ENCODE peak calls at places on chromosomes 3 and 15, in four cellular contexts. J is GM12865, T is left ventricle myocardium inferior, E is AG09309. M is an unnamed sample.

GRCh38 chr15:70510433-70510832 is 252.9 kb downstream of the UACA start:
- DNase-seq in J (no peak), T (no peak), E (no peak), M (no peak)

GRCh38 chr3:193782280-193782654 is 189.3 kb downstream of the OPA1 start:
- DNase-seq in J (no peak), T (no peak), E (no peak), M (no peak)

GRCh38 chr3:170226426-170226960 is 4.3 kb downstream of the PRKCI start:
- DNase-seq in J (no peak), T (no peak), E (no peak), M (no peak)

GRCh38 chr3:12569836-12570235 is 12.9 kb downstream of the MKRN2 start:
- DNase-seq in J (no peak), T (no peak), E (no peak), M (no peak)

GRCh38 chr15:56040081-56041035 is 46.9 kb upstream of the NEDD4 start:
- DNase-seq in J (no peak), T (peak; percentile 27), E (peak; percentile 72), M (no peak)

GRCh38 chr3:31170932-31171670 is 276.6 kb upstream of the GADL1 start:
- DNase-seq in J (no peak), T (no peak), E (peak; percentile 98), M (no peak)

GRCh38 chr3:97232635-97233034 is 418.2 kb downstream of the EPHA6 start:
- DNase-seq in J (no peak), T (no peak), E (no peak), M (no peak)

GRCh38 chr15:76337047-76337738 is 620 bp downstream of the ISL2 start:
- DNase-seq in J (peak; percentile 49), T (no peak), E (no peak), M (no peak)

GRCh38 chr3:124837730-124838186 is 49.4 kb downstream of the ITGB5 start:
- DNase-seq in J (no peak), T (peak; percentile 71), E (no peak), M (peak; percentile 30)

GRCh38 chr3:61872077-61872706 is 310.8 kb downstream of the PTPRG start:
- DNase-seq in J (no peak), T (no peak), E (no peak), M (no peak)

GRCh38 chr3:41819200-41819599 is 142.7 kb downstream of the ULK4 start:
- DNase-seq in J (no peak), T (no peak), E (no peak), M (no peak)

GRCh38 chr3:189276481-189277190 is 104.9 kb downstream of the TPRG1 start:
- DNase-seq in J (peak; percentile 32), T (peak; percentile 22), E (peak; percentile 79), M (no peak)

GRCh38 chr3:17573396-17573795 is 169.0 kb downstream of the TBC1D5 start:
- DNase-seq in J (peak; percentile 61), T (no peak), E (no peak), M (no peak)

GRCh38 chr15:29819979-29820801 is 2.1 kb downstream of the TJP1 start:
- DNase-seq in J (no peak), T (no peak), E (no peak), M (no peak)

GRCh38 chr3:143236226-143236964 is 116.8 kb downstream of the CHST2 start:
- DNase-seq in J (peak; percentile 15), T (no peak), E (no peak), M (no peak)

GRCh38 chr3:50503504-50503903 is at the start of gene CACNA2D2:
- DNase-seq in J (peak; percentile 17), T (peak; percentile 69), E (no peak), M (peak; percentile 62)

GRCh38 chr3:141305436-141305835 is 62.9 kb upstream of the ZBTB38 start:
- DNase-seq in J (peak; percentile 37), T (no peak), E (peak; percentile 45), M (no peak)
- TF ChIP-seq CTCF in J (no peak), T (no peak), E (peak; percentile 35), M (no peak)

DNA sequence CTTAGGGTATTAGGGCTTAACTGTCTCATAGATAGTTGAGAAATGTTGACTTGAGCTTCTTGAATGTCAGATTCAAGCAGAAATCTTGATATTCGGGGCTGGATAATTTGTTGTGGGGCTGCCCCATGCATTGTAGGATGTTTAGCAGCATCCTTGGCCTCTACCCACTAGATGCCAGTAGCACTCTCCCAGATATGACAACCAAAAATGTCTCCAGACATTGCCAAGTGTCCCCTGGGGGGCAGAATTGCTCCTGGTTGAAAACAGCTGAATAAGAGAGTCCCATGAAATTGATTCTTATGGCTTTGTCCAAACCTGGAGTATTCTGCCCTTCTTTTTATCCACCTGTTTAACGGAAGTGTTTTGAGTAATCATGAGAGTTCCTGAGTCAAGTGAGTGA is 15.9 kb upstream of the LCMT2 start:
- DNase-seq in J (no peak), T (no peak), E (no peak), M (no peak)
- TF ChIP-seq CTCF in J (no peak), T (no peak), E (no peak), M (no peak)

DNA sequence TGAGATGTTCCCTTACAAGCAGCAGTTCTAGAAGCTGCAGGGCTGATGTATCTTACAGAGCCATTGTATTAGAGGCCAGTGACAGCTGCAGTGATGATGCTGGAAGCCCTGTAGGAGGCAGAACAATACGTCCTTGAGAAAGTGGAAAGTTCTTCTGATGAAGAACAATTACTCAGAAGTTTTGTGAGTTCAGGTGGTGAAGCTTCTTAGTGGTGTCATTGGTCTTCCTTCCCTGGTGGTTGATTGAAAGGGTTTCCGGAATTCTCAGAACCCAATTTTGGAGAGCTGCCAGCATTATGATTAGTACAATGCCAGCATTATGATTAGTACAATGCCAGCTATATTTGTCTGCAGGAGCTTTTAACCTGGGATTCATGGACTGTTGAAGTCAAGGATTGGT is 356.4 kb downstream of the MFSD1 start:
- DNase-seq in J (peak; percentile 6), T (no peak), E (no peak), M (no peak)
- TF ChIP-seq CTCF in J (no peak), T (no peak), E (no peak), M (no peak)

GRCh38 chr3:101193957-101194356 is 126.4 kb downstream of the IMPG2 start:
- DNase-seq in J (no peak), T (no peak), E (no peak), M (no peak)
- TF ChIP-seq CTCF in J (no peak), T (no peak), E (no peak), M (no peak)

GRCh38 chr3:79081285-79081684 is 686.5 kb downstream of the ROBO1 start:
- DNase-seq in J (peak; percentile 1), T (no peak), E (no peak), M (no peak)
- TF ChIP-seq CTCF in J (no peak), T (no peak), E (no peak), M (no peak)

GRCh38 chr15:47988564-47988963 is 132.2 kb upstream of the SLC24A5 start:
- DNase-seq in J (no peak), T (no peak), E (no peak), M (no peak)
- TF ChIP-seq CTCF in J (peak; percentile 3), T (no peak), E (no peak), M (no peak)

GRCh38 chr3:73236867-73237266 is 175.4 kb downstream of the EBLN2 start:
- DNase-seq in J (no peak), T (no peak), E (no peak), M (no peak)

GRCh38 chr3:73235768-73236167 is 174.3 kb downstream of the EBLN2 start:
- DNase-seq in J (no peak), T (no peak), E (no peak), M (no peak)
- TF ChIP-seq CTCF in J (no peak), T (no peak), E (no peak), M (no peak)

M was measured in endothelial cell.